ENCODE peak calls at places on chromosomes 5 and 9, in ten cellular contexts. W is heart left ventricle, C is brain microvascular endothelial cell, P is uterus, V is fibroblast of mammary gland, Z is ascending aorta, Q is heart right ventricle, U is ovary, A is mammary epithelial cell, X is glutamatergic neuron. D is an unnamed sample.
A peak's percentile ranks its signal among the peaks of the same experiment; 100 is the strongest.

GRCh38 chr5:180470966-180471582 is 23.1 kb upstream of the CNOT6 start:
- DNase-seq in U (peak; percentile 54), X (peak; percentile 80), V (peak; percentile 65), W (peak; percentile 58), Q (no peak), A (peak; percentile 12), P (peak; percentile 56), C (no peak), Z (no peak), D (peak; percentile 88)

GRCh38 chr5:154857091-154857533 is 1.3 kb upstream of the CNOT8 start:
- DNase-seq in P (no peak), C (no peak), X (peak; percentile 86), W (peak; percentile 89), U (no peak), Z (peak; percentile 61), Q (peak; percentile 88), A (no peak), V (no peak), D (no peak)

GRCh38 chr5:31133488-31133887 is 60.0 kb upstream of the CDH6 start:
- DNase-seq in U (no peak), Q (no peak), Z (no peak), A (no peak), X (no peak), P (no peak), V (peak; percentile 5), W (no peak), C (peak; percentile 42), D (no peak)

GRCh38 chr9:96554326-96554725 is 65.3 kb downstream of the CDC14B start:
- DNase-seq in W (no peak), P (no peak), Q (no peak), A (no peak), X (no peak), V (peak; percentile 62), Z (no peak), C (no peak), U (no peak), D (no peak)

GRCh38 chr5:7534505-7534904 is 138.6 kb downstream of the ADCY2 start:
- DNase-seq in W (no peak), X (no peak), Z (no peak), P (no peak), V (no peak), U (no peak), C (no peak), Q (no peak), A (no peak), D (no peak)

GRCh38 chr9:33164138-33164809 is 2.9 kb downstream of the B4GALT1 start:
- DNase-seq in W (no peak), Q (no peak), P (no peak), V (peak; percentile 45), X (no peak), U (no peak), Z (no peak), C (no peak), A (no peak), D (peak; percentile 72)

GRCh38 chr9:123784513-123784912 is 145.4 kb downstream of the DENND1A start:
- DNase-seq in W (no peak), C (peak; percentile 20), U (no peak), V (peak; percentile 90), Z (no peak), Q (no peak), A (peak; percentile 17), P (no peak), X (no peak), D (no peak)

GRCh38 chr5:111447822-111448221 is 64.5 kb downstream of the STARD4 start:
- DNase-seq in A (no peak), Q (no peak), U (no peak), W (no peak), V (no peak), X (no peak), C (no peak), Z (no peak), P (no peak), D (no peak)

GRCh38 chr5:146390469-146390868 is 51.8 kb downstream of the POU4F3 start:
- DNase-seq in X (peak; percentile 36), P (no peak), U (no peak), A (no peak), W (no peak), Z (no peak), V (no peak), C (no peak), Q (no peak), D (no peak)

GRCh38 chr9:91395553-91396470 is 27.8 kb downstream of the NFIL3 start:
- DNase-seq in U (no peak), W (no peak), A (peak; percentile 85), V (peak; percentile 90), X (no peak), C (peak; percentile 59), Q (no peak), Z (no peak), P (no peak), D (no peak)

GRCh38 chr9:94837404-94837803 is 110.9 kb downstream of the AOPEP start:
- DNase-seq in Q (no peak), W (no peak), U (no peak), C (no peak), Z (no peak), P (no peak), V (no peak), A (no peak), X (no peak), D (no peak)

GRCh38 chr5:107469485-107469884 is 201.3 kb downstream of the EFNA5 start:
- DNase-seq in Q (no peak), A (peak; percentile 93), U (no peak), V (peak; percentile 87), Z (no peak), C (peak; percentile 82), W (no peak), P (no peak), X (no peak), D (no peak)

GRCh38 chr9:109767404-109767803 is 12.6 kb upstream of the PALM2AKAP2 start:
- DNase-seq in C (no peak), X (no peak), Z (no peak), V (no peak), A (no peak), W (no peak), U (no peak), P (no peak), Q (no peak), D (no peak)

DNA sequence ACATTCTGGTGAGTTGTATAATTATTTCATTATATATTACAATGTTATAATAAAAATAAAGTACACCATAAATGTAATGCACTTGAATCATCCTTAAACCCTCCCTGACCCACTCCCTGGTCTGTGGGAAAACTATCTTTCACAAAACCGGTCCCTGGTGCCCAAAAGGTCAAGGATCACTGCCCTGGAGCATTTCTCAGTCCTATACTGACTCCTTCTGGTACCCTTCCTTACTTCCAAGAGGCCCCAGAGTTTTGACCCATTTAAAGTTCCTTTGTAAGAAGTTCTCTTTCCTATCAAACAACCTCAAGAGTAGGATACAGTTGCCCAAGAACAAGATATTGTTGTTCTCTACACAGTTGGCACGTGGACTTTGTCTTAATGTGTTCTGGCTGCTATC is 88.9 kb upstream of the TRPM3 start:
- DNase-seq in W (no peak), U (no peak), A (no peak), V (no peak), X (no peak), Q (no peak), C (no peak), P (no peak), Z (no peak), D (no peak)
- TF ChIP-seq CTCF in W (no peak), U (no peak), A (no peak), V (no peak), X (no peak), Q (no peak), C (no peak), P (no peak), Z (no peak), D (no peak)

DNA sequence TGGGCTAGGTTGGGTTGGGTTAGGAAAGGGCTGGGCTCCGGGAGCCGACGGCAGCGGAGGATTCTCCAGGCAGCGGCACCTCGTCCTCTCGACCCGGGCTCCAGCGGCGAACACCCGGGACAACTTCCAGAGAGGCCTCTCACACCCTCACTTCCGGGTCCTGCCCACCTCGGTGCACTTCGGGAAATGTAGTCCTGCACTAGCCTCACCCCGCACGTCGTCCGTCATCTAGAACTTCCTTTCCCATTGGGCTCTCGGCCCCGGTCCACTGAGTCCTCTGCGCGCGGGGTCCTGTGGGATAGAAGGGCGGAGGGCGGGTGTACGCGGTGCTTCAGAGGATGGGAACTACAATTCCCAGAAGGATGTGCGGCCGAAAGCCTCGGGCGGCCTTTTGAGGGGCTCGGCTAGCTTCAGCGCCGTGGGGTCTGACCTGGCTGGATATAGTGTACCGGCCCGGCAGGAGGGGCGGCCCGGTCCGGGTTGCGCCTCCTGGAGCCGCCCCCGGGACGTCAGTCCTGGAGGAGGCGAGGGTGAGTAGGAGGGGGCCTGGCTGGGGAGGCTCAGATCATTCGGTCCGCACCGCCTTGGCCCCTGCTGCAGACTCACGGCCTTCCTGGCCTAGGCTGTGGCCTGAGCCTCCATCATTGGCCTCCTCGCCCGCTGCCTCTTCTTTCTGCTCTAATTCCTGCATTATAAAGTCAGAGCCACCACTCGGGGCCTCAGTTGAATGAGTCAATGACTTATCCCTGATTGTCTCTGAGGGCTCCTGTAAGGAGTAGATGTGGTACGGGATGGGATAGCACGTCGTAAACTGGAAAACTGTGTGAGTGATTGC is at the start of the genes ERP44 and INVS:
- DNase-seq in W (peak; percentile 99), A (peak; percentile 99), V (peak; percentile 98), C (peak; percentile 99), X (peak; percentile 98), Z (peak; percentile 98), P (peak; percentile 99), U (peak; percentile 99), Q (peak; percentile 97), D (peak; percentile 99)
- TF ChIP-seq CTCF in W (no peak), A (no peak), V (no peak), C (no peak), X (no peak), Z (no peak), P (no peak), U (no peak), Q (no peak), D (no peak)

GRCh38 chr9:130039504-130040147 is 3.4 kb downstream of the FNBP1 start:
- DNase-seq in Z (no peak), W (no peak), A (no peak), Q (no peak), X (no peak), V (no peak), C (no peak), P (no peak), U (no peak), D (no peak)
- TF ChIP-seq CTCF in Z (no peak), W (no peak), A (no peak), Q (no peak), X (no peak), V (peak; percentile 11), C (peak; percentile 28), P (no peak), U (no peak), D (no peak)

GRCh38 chr5:29218829-29219228 is 1974.7 kb upstream of the CDH6 start:
- DNase-seq in W (no peak), P (no peak), Q (no peak), Z (no peak), X (no peak), C (no peak), A (no peak), U (no peak), V (no peak), D (no peak)

GRCh38 chr5:29214821-29215220 is 1978.7 kb upstream of the CDH6 start:
- DNase-seq in X (no peak), C (peak; percentile 1), Z (no peak), Q (no peak), U (no peak), P (no peak), W (no peak), A (no peak), V (no peak), D (no peak)

GRCh38 chr5:29213475-29213874 is 1980.0 kb upstream of the CDH6 start:
- DNase-seq in Q (no peak), Z (no peak), W (no peak), V (no peak), U (no peak), A (no peak), P (no peak), X (no peak), C (no peak), D (no peak)

GRCh38 chr5:29218138-29218537 is 1975.3 kb upstream of the CDH6 start:
- DNase-seq in U (no peak), W (no peak), X (no peak), Z (no peak), V (no peak), A (no peak), P (no peak), Q (no peak), C (no peak), D (no peak)
- TF ChIP-seq CTCF in U (no peak), W (no peak), X (no peak), Z (no peak), V (no peak), A (no peak), P (no peak), Q (no peak), C (no peak), D (no peak)